ENCODE peak calls at places on chromosomes 4 and X, in ten cellular contexts. H is aorta; P is adipocyte; A is lower lobe of right lung; V is CD8-positive, alpha-beta memory T cell; C is anterior cingulate cortex; S is EH; I is upper lobe of right lung; R is AG09319; X is activated gamma-delta T cell treated with anti-CD3 and anti-CD28 coated beads, Interleukin-2, amount 50 U/mL, for 16 hours. Q is an unnamed sample.

GRCh38 chr4:15420642-15421041 is 7.2 kb upstream of the C1QTNF7 start:
- DNase-seq in H (no peak), P (peak; percentile 62), A (no peak), V (no peak), C (no peak), S (peak; percentile 68), I (no peak), R (no peak), X (no peak), Q (no peak)

GRCh38 chr4:47340914-47341313 is 122.6 kb downstream of the COMMD8 start:
- DNase-seq in H (no peak), P (no peak), A (no peak), V (no peak), C (no peak), S (no peak), I (no peak), R (no peak), X (no peak), Q (no peak)

GRCh38 chr4:34464196-34464595 is 1780.1 kb downstream of the ARAP2 start:
- DNase-seq in H (no peak), P (no peak), A (no peak), V (no peak), C (no peak), S (no peak), I (no peak), R (no peak), X (no peak), Q (no peak)

GRCh38 chr4:109465065-109465464 is 31.4 kb downstream of the SEC24B start:
- DNase-seq in H (no peak), P (no peak), A (no peak), V (no peak), C (peak; percentile 21), S (peak; percentile 14), I (no peak), R (no peak), X (no peak), Q (no peak)

GRCh38 chr4:179595671-179596410 is 2153.6 kb upstream of the AGA start:
- DNase-seq in H (no peak), P (no peak), A (no peak), V (no peak), C (no peak), S (no peak), I (no peak), R (no peak), X (no peak), Q (no peak)

GRCh38 chr4:16264798-16265197 is 38.5 kb upstream of the TAPT1 start:
- DNase-seq in H (no peak), P (peak; percentile 80), A (no peak), V (no peak), C (no peak), S (peak; percentile 59), I (no peak), R (peak; percentile 12), X (no peak), Q (no peak)

GRCh38 chrX:155086202-155086840 is 15.0 kb downstream of the BRCC3 start:
- DNase-seq in H (no peak), P (peak; percentile 50), A (no peak), V (peak; percentile 53), C (no peak), S (peak; percentile 47), I (no peak), R (no peak), X (no peak), Q (peak; percentile 54)

GRCh38 chr4:45741897-45742296 is 382.0 kb downstream of the GABRG1 start:
- DNase-seq in H (no peak), P (no peak), A (no peak), V (no peak), C (no peak), S (no peak), I (no peak), R (no peak), X (no peak), Q (no peak)

GRCh38 chrX:21528076-21528475 is 130.1 kb downstream of the KLHL34 start:
- DNase-seq in H (no peak), P (no peak), A (no peak), V (no peak), C (no peak), S (peak; percentile 32), I (no peak), R (no peak), X (no peak), Q (no peak)

GRCh38 chrX:103613362-103613761 is 5.6 kb downstream of the TCEAL3 start:
- DNase-seq in H (no peak), P (no peak), A (no peak), V (no peak), C (no peak), S (peak; percentile 39), I (no peak), R (no peak), X (no peak), Q (no peak)

GRCh38 chrX:1231850-1232505 is 19.5 kb upstream of the CRLF2 start:
- DNase-seq in H (peak; percentile 35), P (no peak), A (no peak), V (no peak), C (no peak), S (no peak), I (no peak), R (no peak), X (no peak), Q (no peak)

GRCh38 chr4:61828960-61829359 is 628.8 kb downstream of the ADGRL3 start:
- DNase-seq in H (no peak), P (no peak), A (no peak), V (no peak), C (no peak), S (no peak), I (no peak), R (no peak), X (no peak), Q (no peak)

GRCh38 chr4:1463088-1463926 is 57.1 kb upstream of the NKX1-1 start:
- DNase-seq in H (peak; percentile 72), P (peak; percentile 77), A (peak; percentile 32), V (no peak), C (no peak), S (peak; percentile 25), I (peak; percentile 45), R (no peak), X (no peak), Q (peak; percentile 69)

GRCh38 chr4:4386736-4387392 is at the start of gene NSG1:
- DNase-seq in H (peak; percentile 78), P (peak; percentile 52), A (no peak), V (peak; percentile 70), C (peak; percentile 43), S (peak; percentile 22), I (no peak), R (no peak), X (peak; percentile 7), Q (peak; percentile 79)

GRCh38 chr4:75940692-75941253 is at the start of gene NAAA:
- DNase-seq in H (peak; percentile 90), P (peak; percentile 78), A (peak; percentile 79), V (peak; percentile 86), C (peak; percentile 65), S (peak; percentile 66), I (peak; percentile 86), R (no peak), X (peak; percentile 58), Q (peak; percentile 87)

GRCh38 chr4:20487852-20488251 is 212.4 kb upstream of the PACRGL start:
- DNase-seq in H (no peak), P (peak; percentile 18), A (no peak), V (no peak), C (no peak), S (peak; percentile 75), I (no peak), R (no peak), X (no peak), Q (no peak)